ENCODE peak calls at places on chromosome X, in ten cellular contexts. F, Y, S, H, V, B, R, K, I and E are unnamed samples. For H3K4me1, the result is how much of the 10 kb centered on the place peaks cover.

GRCh38 chrX:132489256-132490085 is 633 bp upstream of the MBNL3 start:
- DNase-seq in F (peak), Y (peak), S (peak), H (peak), V (peak), B (peak), R (peak), K (no peak), I (peak), E (peak)

GRCh38 chrX:153778684-153779101 is 2.1 kb upstream of the SRPK3 start:
- DNase-seq in F (no peak), Y (peak), S (no peak), H (no peak), V (no peak), B (no peak), R (no peak), K (no peak), I (no peak), E (no peak)

GRCh38 chrX:17842769-17843525 is 18.2 kb downstream of the RAI2 start:
- DNase-seq in F (no peak), Y (no peak), S (no peak), H (no peak), V (no peak), B (no peak), R (no peak), K (no peak), I (no peak), E (no peak)

GRCh38 chrX:11435568-11435967 is 142.4 kb downstream of the AMELX start:
- DNase-seq in F (no peak), Y (no peak), S (no peak), H (no peak), V (no peak), B (no peak), R (no peak), K (no peak), I (no peak), E (no peak)

GRCh38 chrX:19805054-19805690 is 82.2 kb downstream of the SH3KBP1 start:
- DNase-seq in F (no peak), Y (no peak), S (no peak), H (no peak), V (no peak), B (no peak), R (no peak), K (no peak), I (no peak), E (no peak)

GRCh38 chrX:10350991-10351390 is 194.2 kb downstream of the CLCN4 start:
- DNase-seq in F (no peak), Y (no peak), S (no peak), H (no peak), V (no peak), B (no peak), R (no peak), K (no peak), I (no peak), E (no peak)

GRCh38 chrX:31070057-31070468 is 1.8 kb downstream of the FTHL17 start:
- DNase-seq in F (no peak), Y (no peak), S (no peak), H (no peak), V (no peak), B (no peak), R (no peak), K (no peak), I (no peak), E (no peak)

GRCh38 chrX:41621236-41621651 is 67.5 kb upstream of the GPR34 start:
- DNase-seq in F (no peak), Y (no peak), S (no peak), H (no peak), V (peak), B (no peak), R (peak), K (peak), I (no peak), E (no peak)

GRCh38 chrX:66408507-66408906 is 230.4 kb downstream of the EDA2R start:
- DNase-seq in F (no peak), Y (no peak), S (no peak), H (no peak), V (no peak), B (no peak), R (no peak), K (peak), I (no peak), E (no peak)

GRCh38 chrX:118171354-118171753 is 54.7 kb upstream of the KLHL13 start:
- DNase-seq in F (no peak), Y (no peak), S (no peak), H (no peak), V (no peak), B (no peak), R (peak), K (no peak), I (no peak), E (no peak)

GRCh38 chrX:9341305-9342201 is 123.3 kb upstream of the TBL1X start:
- DNase-seq in F (peak), Y (peak), S (peak), H (no peak), V (peak), B (peak), R (peak), K (peak), I (peak), E (no peak)

GRCh38 chrX:83469551-83469950 is 38.5 kb upstream of the POU3F4 start:
- DNase-seq in F (no peak), Y (no peak), S (peak), H (no peak), V (peak), B (no peak), R (peak), K (no peak), I (no peak), E (no peak)

GRCh38 chrX:4550018-4550417 is 836.6 kb upstream of the PRKX start:
- DNase-seq in F (no peak), Y (no peak), S (no peak), H (no peak), V (no peak), B (no peak), R (peak), K (no peak), I (no peak), E (no peak)

GRCh38 chrX:9429767-9430166 is 35.1 kb upstream of the TBL1X start:
- DNase-seq in F (no peak), Y (no peak), S (no peak), H (no peak), V (peak), B (no peak), R (no peak), K (no peak), I (no peak), E (no peak)

GRCh38 chrX:14936561-14936960 is 63.3 kb downstream of the MOSPD2 start:
- DNase-seq in F (peak), Y (no peak), S (no peak), H (no peak), V (no peak), B (peak), R (peak), K (peak), I (no peak), E (no peak)

GRCh38 chrX:10756365-10756915 is 136.1 kb upstream of the MID1 start:
- DNase-seq in F (peak), Y (no peak), S (no peak), H (no peak), V (peak), B (no peak), R (peak), K (no peak), I (no peak), E (no peak)

GRCh38 chrX:107673933-107674479 is 45.7 kb downstream of the PRPS1 start:
- DNase-seq in F (peak), Y (peak), S (peak), H (peak), V (peak), B (peak), R (peak), K (peak), I (peak), E (peak)

GRCh38 chrX:115047181-115047580 is 29.8 kb upstream of the IL13RA2 start:
- DNase-seq in F (no peak), Y (no peak), S (no peak), H (no peak), V (no peak), B (no peak), R (no peak), K (no peak), I (no peak), E (no peak)
- H3K4me1 ChIP-seq in F (under half), Y (under half), S (under half), H (under half), V (under half), B (under half), R (under half), K (under half), I (under half), E (under half)

DNA sequence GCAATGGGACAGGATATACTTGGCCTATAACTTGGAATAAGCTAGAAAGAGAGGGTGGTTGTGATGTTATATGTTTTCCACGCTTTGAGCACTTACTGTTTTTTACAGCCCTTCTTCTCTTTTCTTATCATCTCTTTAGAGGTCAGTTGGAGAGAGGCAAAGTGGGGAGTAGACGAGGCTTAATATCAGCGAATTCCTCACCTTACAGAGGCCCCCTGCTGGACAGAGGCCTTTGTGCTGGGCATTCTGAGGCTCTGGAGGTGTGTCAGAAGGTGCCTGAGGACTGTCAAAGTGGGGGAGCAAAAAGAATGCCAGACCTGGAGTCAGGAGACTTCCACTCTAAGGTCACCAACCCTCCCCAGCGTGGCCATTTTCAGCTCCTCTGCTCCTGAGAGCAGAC is 42.5 kb downstream of the MAMLD1 start:
- DNase-seq in F (peak), Y (no peak), S (no peak), H (no peak), V (no peak), B (no peak), R (peak), K (peak), I (no peak), E (no peak)
- TF ChIP-seq CTCF in F (no peak), Y (no peak), S (no peak), H (no peak), V (peak), B (no peak), R (no peak), K (peak), I (no peak), E (no peak)

DNA sequence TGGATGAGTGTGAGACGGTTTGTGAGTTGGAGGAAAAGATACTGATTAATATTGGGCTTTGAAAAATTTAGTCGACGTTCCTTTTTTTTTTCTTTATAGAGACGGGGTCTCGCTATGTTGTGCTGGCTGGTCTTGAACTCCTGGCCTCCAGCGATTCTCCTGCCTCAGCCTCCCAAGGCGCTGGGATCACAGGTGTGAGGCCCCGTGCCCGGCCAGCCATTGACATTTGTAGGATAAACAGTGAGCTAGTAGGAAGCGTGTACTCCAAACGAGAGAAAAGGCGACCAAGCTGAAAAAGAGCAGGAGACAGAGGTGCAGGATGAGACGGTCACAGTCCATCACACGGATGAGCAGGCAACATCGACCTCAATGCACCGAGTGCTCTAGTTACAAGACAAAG is 19.4 kb downstream of the PPP2R3B start:
- DNase-seq in F (no peak), Y (peak), S (no peak), H (no peak), V (no peak), B (no peak), R (no peak), K (no peak), I (no peak), E (no peak)
- H3K4me1 ChIP-seq in F (under half), Y (under half), S (under half), H (under half), V (under half), B (under half), R (under half), K (under half), I (under half), E (under half)

GRCh38 chrX:71227370-71228062 is 4.5 kb downstream of the GJB1 start:
- DNase-seq in F (no peak), Y (no peak), S (no peak), H (no peak), V (no peak), B (no peak), R (no peak), K (no peak), I (no peak), E (no peak)
- TF ChIP-seq CTCF in F (no peak), Y (no peak), S (no peak), H (no peak), V (no peak), B (no peak), R (no peak), K (peak), I (no peak), E (no peak)